ENCODE peak calls at places on chromosomes 1 and 21, in eight cellular contexts. One of them, this sample, is unnamed.

GRCh38 chr1:80656628-80657019 is 1144.1 kb upstream of the ADGRL2 start:
- DNase-seq in stimulated activated CD8-positive, alpha-beta memory T cell treated with anti-CD3 and anti-CD28 coated beads, Interleukin-15, amount 100 ng/mL, for 4 hours: no peak
- DNase-seq in T follicular helper cell: no peak
- DNase-seq in effector CD4-positive, alpha-beta T cell: no peak
- DNase-seq in H7: no peak
- DNase-seq in uterus: no peak
- DNase-seq in aorta: no peak
- DNase-seq in SHP77: peak
- DNase-seq in this sample: no peak

GRCh38 chr21:42404534-42404933 is 832 bp downstream of the UBASH3A start:
- DNase-seq in stimulated activated CD8-positive, alpha-beta memory T cell treated with anti-CD3 and anti-CD28 coated beads, Interleukin-15, amount 100 ng/mL, for 4 hours: no peak
- DNase-seq in SHP77: no peak
- DNase-seq in aorta: no peak
- DNase-seq in effector CD4-positive, alpha-beta T cell: no peak
- DNase-seq in T follicular helper cell: no peak
- DNase-seq in H7: no peak
- DNase-seq in uterus: no peak
- DNase-seq in this sample: no peak

GRCh38 chr1:118948796-118949195 is 39.3 kb downstream of the TBX15 start:
- DNase-seq in uterus: no peak
- DNase-seq in stimulated activated CD8-positive, alpha-beta memory T cell treated with anti-CD3 and anti-CD28 coated beads, Interleukin-15, amount 100 ng/mL, for 4 hours: no peak
- DNase-seq in effector CD4-positive, alpha-beta T cell: no peak
- DNase-seq in SHP77: no peak
- DNase-seq in H7: no peak
- DNase-seq in T follicular helper cell: no peak
- DNase-seq in aorta: no peak
- DNase-seq in this sample: no peak

GRCh38 chr1:186997877-186998276 is 169.1 kb downstream of the PLA2G4A start:
- DNase-seq in effector CD4-positive, alpha-beta T cell: no peak
- DNase-seq in H7: no peak
- DNase-seq in uterus: no peak
- DNase-seq in aorta: no peak
- DNase-seq in T follicular helper cell: no peak
- DNase-seq in stimulated activated CD8-positive, alpha-beta memory T cell treated with anti-CD3 and anti-CD28 coated beads, Interleukin-15, amount 100 ng/mL, for 4 hours: no peak
- DNase-seq in SHP77: no peak
- DNase-seq in this sample: no peak

GRCh38 chr1:207831517-207832327 is 79.2 kb downstream of the CD34 start:
- DNase-seq in uterus: no peak
- DNase-seq in SHP77: no peak
- DNase-seq in stimulated activated CD8-positive, alpha-beta memory T cell treated with anti-CD3 and anti-CD28 coated beads, Interleukin-15, amount 100 ng/mL, for 4 hours: no peak
- DNase-seq in effector CD4-positive, alpha-beta T cell: peak
- DNase-seq in T follicular helper cell: no peak
- DNase-seq in aorta: no peak
- DNase-seq in H7: no peak
- DNase-seq in this sample: no peak

GRCh38 chr1:156193208-156193487 is 756 bp upstream of the SLC25A44 start:
- DNase-seq in aorta: no peak
- DNase-seq in SHP77: peak
- DNase-seq in stimulated activated CD8-positive, alpha-beta memory T cell treated with anti-CD3 and anti-CD28 coated beads, Interleukin-15, amount 100 ng/mL, for 4 hours: no peak
- DNase-seq in effector CD4-positive, alpha-beta T cell: no peak
- DNase-seq in T follicular helper cell: no peak
- DNase-seq in uterus: no peak
- DNase-seq in H7: peak
- DNase-seq in this sample: no peak

GRCh38 chr21:16535100-16535418 is 805.3 kb downstream of the USP25 start:
- DNase-seq in uterus: peak
- DNase-seq in T follicular helper cell: no peak
- DNase-seq in H7: no peak
- DNase-seq in aorta: peak
- DNase-seq in stimulated activated CD8-positive, alpha-beta memory T cell treated with anti-CD3 and anti-CD28 coated beads, Interleukin-15, amount 100 ng/mL, for 4 hours: no peak
- DNase-seq in effector CD4-positive, alpha-beta T cell: no peak
- DNase-seq in SHP77: no peak
- DNase-seq in this sample: peak

GRCh38 chr1:52771384-52771783 is 45.1 kb downstream of the ZYG11B start:
- DNase-seq in stimulated activated CD8-positive, alpha-beta memory T cell treated with anti-CD3 and anti-CD28 coated beads, Interleukin-15, amount 100 ng/mL, for 4 hours: no peak
- DNase-seq in uterus: no peak
- DNase-seq in H7: no peak
- DNase-seq in T follicular helper cell: no peak
- DNase-seq in effector CD4-positive, alpha-beta T cell: no peak
- DNase-seq in SHP77: no peak
- DNase-seq in aorta: no peak
- DNase-seq in this sample: no peak

GRCh38 chr21:29145354-29145782 is 14.9 kb downstream of the MAP3K7CL start:
- DNase-seq in SHP77: no peak
- DNase-seq in effector CD4-positive, alpha-beta T cell: no peak
- DNase-seq in uterus: no peak
- DNase-seq in T follicular helper cell: no peak
- DNase-seq in aorta: peak
- DNase-seq in stimulated activated CD8-positive, alpha-beta memory T cell treated with anti-CD3 and anti-CD28 coated beads, Interleukin-15, amount 100 ng/mL, for 4 hours: no peak
- DNase-seq in H7: no peak
- DNase-seq in this sample: peak

GRCh38 chr1:232766224-232766890 is 38.9 kb upstream of the MAP10 start:
- DNase-seq in aorta: no peak
- DNase-seq in stimulated activated CD8-positive, alpha-beta memory T cell treated with anti-CD3 and anti-CD28 coated beads, Interleukin-15, amount 100 ng/mL, for 4 hours: no peak
- DNase-seq in T follicular helper cell: no peak
- DNase-seq in uterus: peak
- DNase-seq in H7: no peak
- DNase-seq in effector CD4-positive, alpha-beta T cell: no peak
- DNase-seq in SHP77: no peak
- DNase-seq in this sample: no peak

GRCh38 chr1:84254703-84255238 is 46.7 kb upstream of the SAMD13 start:
- DNase-seq in T follicular helper cell: no peak
- DNase-seq in stimulated activated CD8-positive, alpha-beta memory T cell treated with anti-CD3 and anti-CD28 coated beads, Interleukin-15, amount 100 ng/mL, for 4 hours: no peak
- DNase-seq in aorta: no peak
- DNase-seq in H7: no peak
- DNase-seq in SHP77: no peak
- DNase-seq in effector CD4-positive, alpha-beta T cell: no peak
- DNase-seq in uterus: no peak
- DNase-seq in this sample: no peak

GRCh38 chr1:3930696-3931309 is 30.7 kb upstream of the C1orf174 start:
- DNase-seq in SHP77: no peak
- DNase-seq in effector CD4-positive, alpha-beta T cell: no peak
- DNase-seq in uterus: no peak
- DNase-seq in aorta: no peak
- DNase-seq in stimulated activated CD8-positive, alpha-beta memory T cell treated with anti-CD3 and anti-CD28 coated beads, Interleukin-15, amount 100 ng/mL, for 4 hours: no peak
- DNase-seq in H7: no peak
- DNase-seq in T follicular helper cell: no peak
- DNase-seq in this sample: no peak

GRCh38 chr1:183881387-183882084 is 76.6 kb downstream of the RGL1 start:
- DNase-seq in aorta: peak
- DNase-seq in uterus: peak
- DNase-seq in SHP77: peak
- DNase-seq in stimulated activated CD8-positive, alpha-beta memory T cell treated with anti-CD3 and anti-CD28 coated beads, Interleukin-15, amount 100 ng/mL, for 4 hours: no peak
- DNase-seq in T follicular helper cell: no peak
- DNase-seq in H7: peak
- DNase-seq in effector CD4-positive, alpha-beta T cell: no peak
- DNase-seq in this sample: peak

GRCh38 chr21:14942801-14943490 is 121.9 kb downstream of the NRIP1 start:
- DNase-seq in SHP77: no peak
- DNase-seq in aorta: no peak
- DNase-seq in effector CD4-positive, alpha-beta T cell: no peak
- DNase-seq in uterus: no peak
- DNase-seq in H7: no peak
- DNase-seq in T follicular helper cell: no peak
- DNase-seq in stimulated activated CD8-positive, alpha-beta memory T cell treated with anti-CD3 and anti-CD28 coated beads, Interleukin-15, amount 100 ng/mL, for 4 hours: no peak
- DNase-seq in this sample: no peak

GRCh38 chr1:59285691-59286090 is 11.2 kb upstream of the FGGY start:
- DNase-seq in aorta: no peak
- DNase-seq in effector CD4-positive, alpha-beta T cell: no peak
- DNase-seq in H7: no peak
- DNase-seq in T follicular helper cell: no peak
- DNase-seq in uterus: no peak
- DNase-seq in stimulated activated CD8-positive, alpha-beta memory T cell treated with anti-CD3 and anti-CD28 coated beads, Interleukin-15, amount 100 ng/mL, for 4 hours: no peak
- DNase-seq in SHP77: no peak
- DNase-seq in this sample: no peak

GRCh38 chr1:77027916-77028315 is 160.6 kb downstream of the ST6GALNAC5 start:
- DNase-seq in aorta: no peak
- DNase-seq in stimulated activated CD8-positive, alpha-beta memory T cell treated with anti-CD3 and anti-CD28 coated beads, Interleukin-15, amount 100 ng/mL, for 4 hours: no peak
- DNase-seq in uterus: no peak
- DNase-seq in H7: no peak
- DNase-seq in SHP77: no peak
- DNase-seq in T follicular helper cell: no peak
- DNase-seq in effector CD4-positive, alpha-beta T cell: no peak
- DNase-seq in this sample: no peak

GRCh38 chr21:41707231-41707988 is 59.4 kb downstream of the RIPK4 start:
- DNase-seq in aorta: no peak
- DNase-seq in effector CD4-positive, alpha-beta T cell: no peak
- DNase-seq in uterus: no peak
- DNase-seq in T follicular helper cell: no peak
- DNase-seq in SHP77: peak
- DNase-seq in H7: peak
- DNase-seq in stimulated activated CD8-positive, alpha-beta memory T cell treated with anti-CD3 and anti-CD28 coated beads, Interleukin-15, amount 100 ng/mL, for 4 hours: no peak
- DNase-seq in this sample: no peak

GRCh38 chr1:196209983-196210382 is 398.3 kb downstream of the KCNT2 start:
- DNase-seq in stimulated activated CD8-positive, alpha-beta memory T cell treated with anti-CD3 and anti-CD28 coated beads, Interleukin-15, amount 100 ng/mL, for 4 hours: no peak
- DNase-seq in uterus: no peak
- DNase-seq in H7: no peak
- DNase-seq in effector CD4-positive, alpha-beta T cell: no peak
- DNase-seq in T follicular helper cell: no peak
- DNase-seq in SHP77: no peak
- DNase-seq in aorta: no peak
- DNase-seq in this sample: peak

GRCh38 chr1:53334781-53335180 is 6.9 kb upstream of the LRP8 start:
- DNase-seq in T follicular helper cell: no peak
- DNase-seq in uterus: no peak
- DNase-seq in effector CD4-positive, alpha-beta T cell: no peak
- DNase-seq in stimulated activated CD8-positive, alpha-beta memory T cell treated with anti-CD3 and anti-CD28 coated beads, Interleukin-15, amount 100 ng/mL, for 4 hours: no peak
- DNase-seq in H7: no peak
- DNase-seq in SHP77: no peak
- DNase-seq in aorta: no peak
- DNase-seq in this sample: no peak

GRCh38 chr1:30900486-30900885 is 8.1 kb downstream of the SDC3 start:
- DNase-seq in aorta: peak
- DNase-seq in uterus: no peak
- DNase-seq in effector CD4-positive, alpha-beta T cell: no peak
- DNase-seq in H7: no peak
- DNase-seq in T follicular helper cell: no peak
- DNase-seq in stimulated activated CD8-positive, alpha-beta memory T cell treated with anti-CD3 and anti-CD28 coated beads, Interleukin-15, amount 100 ng/mL, for 4 hours: no peak
- DNase-seq in SHP77: no peak
- DNase-seq in this sample: no peak

GRCh38 chr1:2391034-2391384 is 345 bp downstream of the MORN1 start:
- DNase-seq in T follicular helper cell: no peak
- DNase-seq in effector CD4-positive, alpha-beta T cell: no peak
- DNase-seq in stimulated activated CD8-positive, alpha-beta memory T cell treated with anti-CD3 and anti-CD28 coated beads, Interleukin-15, amount 100 ng/mL, for 4 hours: no peak
- DNase-seq in SHP77: no peak
- DNase-seq in H7: peak
- DNase-seq in aorta: no peak
- DNase-seq in uterus: no peak
- DNase-seq in this sample: peak

GRCh38 chr1:169484107-169484506 is 1.6 kb downstream of the SLC19A2 start:
- DNase-seq in SHP77: no peak
- DNase-seq in H7: no peak
- DNase-seq in uterus: no peak
- DNase-seq in aorta: no peak
- DNase-seq in T follicular helper cell: no peak
- DNase-seq in stimulated activated CD8-positive, alpha-beta memory T cell treated with anti-CD3 and anti-CD28 coated beads, Interleukin-15, amount 100 ng/mL, for 4 hours: no peak
- DNase-seq in effector CD4-positive, alpha-beta T cell: no peak
- DNase-seq in this sample: no peak

GRCh38 chr1:21865609-21865942 is 53.5 kb downstream of the LDLRAD2 start:
- DNase-seq in T follicular helper cell: no peak
- DNase-seq in aorta: no peak
- DNase-seq in stimulated activated CD8-positive, alpha-beta memory T cell treated with anti-CD3 and anti-CD28 coated beads, Interleukin-15, amount 100 ng/mL, for 4 hours: no peak
- DNase-seq in H7: no peak
- DNase-seq in SHP77: no peak
- DNase-seq in effector CD4-positive, alpha-beta T cell: no peak
- DNase-seq in uterus: no peak
- DNase-seq in this sample: no peak

GRCh38 chr21:31548688-31549087 is 110.8 kb upstream of the SOD1 start:
- DNase-seq in stimulated activated CD8-positive, alpha-beta memory T cell treated with anti-CD3 and anti-CD28 coated beads, Interleukin-15, amount 100 ng/mL, for 4 hours: no peak
- DNase-seq in SHP77: no peak
- DNase-seq in uterus: no peak
- DNase-seq in effector CD4-positive, alpha-beta T cell: no peak
- DNase-seq in T follicular helper cell: no peak
- DNase-seq in H7: no peak
- DNase-seq in aorta: no peak
- DNase-seq in this sample: no peak

GRCh38 chr1:202901555-202901954 is 12.6 kb upstream of the RABIF start:
- DNase-seq in SHP77: no peak
- DNase-seq in aorta: no peak
- DNase-seq in uterus: no peak
- DNase-seq in stimulated activated CD8-positive, alpha-beta memory T cell treated with anti-CD3 and anti-CD28 coated beads, Interleukin-15, amount 100 ng/mL, for 4 hours: no peak
- DNase-seq in H7: no peak
- DNase-seq in effector CD4-positive, alpha-beta T cell: no peak
- DNase-seq in T follicular helper cell: no peak
- DNase-seq in this sample: no peak

GRCh38 chr1:29179641-29180184 is 2.0 kb downstream of the SRSF4 start:
- DNase-seq in stimulated activated CD8-positive, alpha-beta memory T cell treated with anti-CD3 and anti-CD28 coated beads, Interleukin-15, amount 100 ng/mL, for 4 hours: no peak
- DNase-seq in H7: no peak
- DNase-seq in T follicular helper cell: no peak
- DNase-seq in effector CD4-positive, alpha-beta T cell: no peak
- DNase-seq in aorta: no peak
- DNase-seq in uterus: no peak
- DNase-seq in SHP77: no peak
- DNase-seq in this sample: no peak